ENCODE peak calls at places on chromosomes 2 and 18, in nine cellular contexts. One of them, this sample, is unnamed.

GRCh38 chr2:198322275-198322674 is 517.9 kb downstream of the PLCL1 start:
- DNase-seq in sigmoid colon: no peak
- DNase-seq in upper lobe of right lung: no peak
- DNase-seq in dorsolateral prefrontal cortex: no peak
- DNase-seq in tibial nerve: no peak
- DNase-seq in fibroblast of lung: no peak
- DNase-seq in GM12865: no peak
- DNase-seq in fibroblast of pulmonary artery: no peak
- DNase-seq in omental fat pad: no peak
- DNase-seq in this sample: no peak

GRCh38 chr2:31302940-31303563 is 69.1 kb downstream of the EHD3 start:
- DNase-seq in sigmoid colon: no peak
- DNase-seq in upper lobe of right lung: no peak
- DNase-seq in dorsolateral prefrontal cortex: no peak
- DNase-seq in tibial nerve: no peak
- DNase-seq in fibroblast of lung: no peak
- DNase-seq in GM12865: no peak
- DNase-seq in fibroblast of pulmonary artery: no peak
- DNase-seq in omental fat pad: no peak
- DNase-seq in this sample: peak; percentile 57

GRCh38 chr2:142472382-142472781 is 341.6 kb upstream of the LRP1B start:
- DNase-seq in sigmoid colon: no peak
- DNase-seq in upper lobe of right lung: no peak
- DNase-seq in dorsolateral prefrontal cortex: no peak
- DNase-seq in tibial nerve: no peak
- DNase-seq in fibroblast of lung: no peak
- DNase-seq in GM12865: no peak
- DNase-seq in fibroblast of pulmonary artery: no peak
- DNase-seq in omental fat pad: no peak
- DNase-seq in this sample: no peak

GRCh38 chr2:240426797-240427721 is 8.4 kb upstream of the GPC1 start:
- DNase-seq in sigmoid colon: peak; percentile 45
- DNase-seq in upper lobe of right lung: peak; percentile 54
- DNase-seq in dorsolateral prefrontal cortex: no peak
- DNase-seq in tibial nerve: no peak
- DNase-seq in fibroblast of lung: peak; percentile 57
- DNase-seq in GM12865: no peak
- DNase-seq in fibroblast of pulmonary artery: peak; percentile 71
- DNase-seq in omental fat pad: peak; percentile 15
- DNase-seq in this sample: no peak

GRCh38 chr2:15507061-15507460 is 54.1 kb downstream of the NBAS start:
- DNase-seq in sigmoid colon: no peak
- DNase-seq in upper lobe of right lung: no peak
- DNase-seq in dorsolateral prefrontal cortex: no peak
- DNase-seq in tibial nerve: no peak
- DNase-seq in fibroblast of lung: no peak
- DNase-seq in GM12865: no peak
- DNase-seq in fibroblast of pulmonary artery: no peak
- DNase-seq in omental fat pad: no peak
- DNase-seq in this sample: no peak

GRCh38 chr18:12409466-12409865 is 1.7 kb downstream of the PRELID3A start:
- DNase-seq in sigmoid colon: no peak
- DNase-seq in upper lobe of right lung: no peak
- DNase-seq in dorsolateral prefrontal cortex: no peak
- DNase-seq in tibial nerve: no peak
- DNase-seq in fibroblast of lung: peak; percentile 66
- DNase-seq in GM12865: no peak
- DNase-seq in fibroblast of pulmonary artery: no peak
- DNase-seq in omental fat pad: no peak
- DNase-seq in this sample: no peak

GRCh38 chr2:20674974-20675679 is 8.2 kb downstream of the GDF7 start:
- DNase-seq in sigmoid colon: no peak
- DNase-seq in upper lobe of right lung: no peak
- DNase-seq in dorsolateral prefrontal cortex: no peak
- DNase-seq in tibial nerve: no peak
- DNase-seq in fibroblast of lung: peak; percentile 77
- DNase-seq in GM12865: no peak
- DNase-seq in fibroblast of pulmonary artery: peak; percentile 88
- DNase-seq in omental fat pad: no peak
- DNase-seq in this sample: no peak

GRCh38 chr2:7210712-7211111 is 293.5 kb downstream of the RNF144A start:
- DNase-seq in sigmoid colon: no peak
- DNase-seq in upper lobe of right lung: no peak
- DNase-seq in dorsolateral prefrontal cortex: no peak
- DNase-seq in tibial nerve: no peak
- DNase-seq in fibroblast of lung: peak; percentile 51
- DNase-seq in GM12865: no peak
- DNase-seq in fibroblast of pulmonary artery: no peak
- DNase-seq in omental fat pad: no peak
- DNase-seq in this sample: no peak

GRCh38 chr2:108625828-108626195 is 91.5 kb downstream of the LIMS1 start:
- DNase-seq in sigmoid colon: no peak
- DNase-seq in upper lobe of right lung: no peak
- DNase-seq in dorsolateral prefrontal cortex: no peak
- DNase-seq in tibial nerve: no peak
- DNase-seq in fibroblast of lung: no peak
- DNase-seq in GM12865: no peak
- DNase-seq in fibroblast of pulmonary artery: no peak
- DNase-seq in omental fat pad: no peak
- DNase-seq in this sample: no peak

GRCh38 chr2:46053502-46054094 is 243.6 kb upstream of the EPAS1 start:
- DNase-seq in sigmoid colon: no peak
- DNase-seq in upper lobe of right lung: no peak
- DNase-seq in dorsolateral prefrontal cortex: no peak
- DNase-seq in tibial nerve: no peak
- DNase-seq in fibroblast of lung: peak; percentile 44
- DNase-seq in GM12865: no peak
- DNase-seq in fibroblast of pulmonary artery: no peak
- DNase-seq in omental fat pad: no peak
- DNase-seq in this sample: no peak

GRCh38 chr2:99974275-99974674 is 168.1 kb downstream of the AFF3 start:
- DNase-seq in sigmoid colon: no peak
- DNase-seq in upper lobe of right lung: no peak
- DNase-seq in dorsolateral prefrontal cortex: no peak
- DNase-seq in tibial nerve: no peak
- DNase-seq in fibroblast of lung: peak; percentile 80
- DNase-seq in GM12865: peak; percentile 12
- DNase-seq in fibroblast of pulmonary artery: no peak
- DNase-seq in omental fat pad: no peak
- DNase-seq in this sample: no peak

GRCh38 chr2:54122939-54123338 is 7.5 kb downstream of the ACYP2 start:
- DNase-seq in sigmoid colon: no peak
- DNase-seq in upper lobe of right lung: no peak
- DNase-seq in dorsolateral prefrontal cortex: no peak
- DNase-seq in tibial nerve: no peak
- DNase-seq in fibroblast of lung: peak; percentile 92
- DNase-seq in GM12865: no peak
- DNase-seq in fibroblast of pulmonary artery: peak; percentile 51
- DNase-seq in omental fat pad: no peak
- DNase-seq in this sample: no peak

GRCh38 chr2:233571462-233571861 is 4.9 kb upstream of the USP40 start:
- DNase-seq in sigmoid colon: no peak
- DNase-seq in upper lobe of right lung: no peak
- DNase-seq in dorsolateral prefrontal cortex: no peak
- DNase-seq in tibial nerve: no peak
- DNase-seq in fibroblast of lung: no peak
- DNase-seq in GM12865: no peak
- DNase-seq in fibroblast of pulmonary artery: no peak
- DNase-seq in omental fat pad: no peak
- DNase-seq in this sample: no peak

DNA sequence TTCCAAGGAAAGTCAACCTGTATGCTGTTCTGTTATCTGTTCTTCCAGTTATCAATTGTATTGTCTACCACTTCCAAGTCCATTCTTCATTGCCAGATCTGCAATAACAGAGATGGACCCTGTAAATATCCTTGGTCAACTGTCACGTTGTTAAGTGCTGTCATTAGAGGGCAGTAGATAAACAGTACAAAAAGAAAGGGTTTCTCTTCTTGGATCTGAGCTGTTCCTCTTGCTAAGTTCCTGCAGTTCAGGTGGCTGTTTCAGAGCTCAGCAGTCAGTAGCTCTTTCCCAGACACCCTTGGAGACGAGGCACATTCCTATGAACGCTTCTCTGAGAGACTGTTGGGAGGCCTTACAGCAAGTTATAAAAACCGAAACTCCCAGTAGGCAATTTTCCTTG is 957.1 kb upstream of the CHAC2 start:
- DNase-seq in sigmoid colon: no peak
- DNase-seq in upper lobe of right lung: no peak
- DNase-seq in dorsolateral prefrontal cortex: no peak
- DNase-seq in tibial nerve: no peak
- DNase-seq in fibroblast of lung: peak; percentile 37
- DNase-seq in GM12865: peak; percentile 5
- DNase-seq in fibroblast of pulmonary artery: peak; percentile 53
- DNase-seq in omental fat pad: no peak
- DNase-seq in this sample: no peak
- TF ChIP-seq CTCF in sigmoid colon: no peak
- TF ChIP-seq CTCF in upper lobe of right lung: peak; percentile 29
- TF ChIP-seq CTCF in dorsolateral prefrontal cortex: peak; percentile 53
- TF ChIP-seq CTCF in tibial nerve: no peak
- TF ChIP-seq CTCF in fibroblast of lung: peak; percentile 19
- TF ChIP-seq CTCF in GM12865: peak; percentile 7
- TF ChIP-seq CTCF in fibroblast of pulmonary artery: peak; percentile 41
- TF ChIP-seq CTCF in omental fat pad: no peak
- TF ChIP-seq CTCF in this sample: peak; percentile 38

GRCh38 chr2:241736111-241736510 is 1.7 kb downstream of the D2HGDH start:
- DNase-seq in sigmoid colon: no peak
- DNase-seq in upper lobe of right lung: no peak
- DNase-seq in dorsolateral prefrontal cortex: no peak
- DNase-seq in tibial nerve: no peak
- DNase-seq in fibroblast of lung: no peak
- DNase-seq in GM12865: no peak
- DNase-seq in fibroblast of pulmonary artery: no peak
- DNase-seq in omental fat pad: no peak
- DNase-seq in this sample: no peak

GRCh38 chr2:241734467-241735208 is at the start of gene D2HGDH:
- DNase-seq in sigmoid colon: peak; percentile 97
- DNase-seq in upper lobe of right lung: peak; percentile 97
- DNase-seq in dorsolateral prefrontal cortex: peak; percentile 93
- DNase-seq in tibial nerve: peak; percentile 90
- DNase-seq in fibroblast of lung: peak; percentile 66
- DNase-seq in GM12865: peak; percentile 92
- DNase-seq in fibroblast of pulmonary artery: peak; percentile 82
- DNase-seq in omental fat pad: peak; percentile 94
- DNase-seq in this sample: peak; percentile 97

GRCh38 chr2:241734208-241734466 is 293 bp upstream of the D2HGDH start:
- DNase-seq in sigmoid colon: no peak
- DNase-seq in upper lobe of right lung: no peak
- DNase-seq in dorsolateral prefrontal cortex: no peak
- DNase-seq in tibial nerve: no peak
- DNase-seq in fibroblast of lung: no peak
- DNase-seq in GM12865: peak; percentile 18
- DNase-seq in fibroblast of pulmonary artery: no peak
- DNase-seq in omental fat pad: no peak
- DNase-seq in this sample: no peak

GRCh38 chr2:241730679-241731293 is 3.6 kb upstream of the D2HGDH start:
- DNase-seq in sigmoid colon: no peak
- DNase-seq in upper lobe of right lung: no peak
- DNase-seq in dorsolateral prefrontal cortex: no peak
- DNase-seq in tibial nerve: no peak
- DNase-seq in fibroblast of lung: no peak
- DNase-seq in GM12865: no peak
- DNase-seq in fibroblast of pulmonary artery: no peak
- DNase-seq in omental fat pad: no peak
- DNase-seq in this sample: no peak

DNA sequence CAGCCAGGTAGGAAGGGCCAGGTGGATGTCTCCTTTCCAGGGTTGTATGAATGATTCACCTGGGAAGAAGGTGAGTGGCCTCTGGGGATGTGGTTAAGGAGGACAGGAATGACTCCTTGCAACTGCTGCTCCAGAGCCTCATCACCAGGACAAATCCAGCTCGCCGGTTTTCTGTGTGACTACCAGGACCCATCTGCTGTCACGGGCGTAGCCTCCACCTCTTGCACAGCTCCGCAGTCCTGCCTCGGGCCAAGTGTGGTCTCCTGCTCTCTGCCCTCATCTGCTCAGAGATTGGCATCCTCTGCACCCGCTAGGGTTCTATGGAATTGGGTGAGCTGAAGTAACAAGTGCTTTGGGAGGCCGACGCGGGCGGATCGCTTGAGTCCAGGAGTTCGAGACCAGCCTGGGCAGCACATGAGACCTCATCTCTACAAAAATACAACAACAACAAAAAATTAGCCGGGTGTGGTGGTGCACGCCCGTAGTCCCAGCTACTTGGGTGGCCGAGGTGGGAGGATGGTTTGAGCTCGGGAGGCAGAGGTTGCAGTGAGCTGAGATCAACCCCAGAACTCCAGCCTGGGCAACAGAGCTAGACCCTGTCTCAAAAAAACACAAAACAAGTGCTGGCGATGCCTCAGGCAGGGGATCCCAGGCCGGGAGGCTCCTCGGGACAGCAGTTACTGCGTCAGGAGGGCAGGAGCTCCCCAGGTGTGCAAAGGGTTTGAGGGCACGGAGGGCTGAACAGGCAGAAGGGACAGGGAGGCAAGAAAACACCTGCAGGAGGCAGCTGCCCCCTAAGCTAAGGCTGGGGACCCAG is 831 bp upstream of the D2HGDH start:
- DNase-seq in sigmoid colon: no peak
- DNase-seq in upper lobe of right lung: no peak
- DNase-seq in dorsolateral prefrontal cortex: no peak
- DNase-seq in tibial nerve: no peak
- DNase-seq in fibroblast of lung: no peak
- DNase-seq in GM12865: no peak
- DNase-seq in fibroblast of pulmonary artery: no peak
- DNase-seq in omental fat pad: no peak
- DNase-seq in this sample: no peak
- TF ChIP-seq CTCF in sigmoid colon: no peak
- TF ChIP-seq CTCF in upper lobe of right lung: no peak
- TF ChIP-seq CTCF in dorsolateral prefrontal cortex: no peak
- TF ChIP-seq CTCF in tibial nerve: no peak
- TF ChIP-seq CTCF in fibroblast of lung: no peak
- TF ChIP-seq CTCF in GM12865: no peak
- TF ChIP-seq CTCF in fibroblast of pulmonary artery: no peak
- TF ChIP-seq CTCF in omental fat pad: no peak
- TF ChIP-seq CTCF in this sample: no peak

GRCh38 chr2:25960396-25960795 is 21.9 kb downstream of the KIF3C start:
- DNase-seq in sigmoid colon: no peak
- DNase-seq in upper lobe of right lung: no peak
- DNase-seq in dorsolateral prefrontal cortex: no peak
- DNase-seq in tibial nerve: no peak
- DNase-seq in fibroblast of lung: no peak
- DNase-seq in GM12865: no peak
- DNase-seq in fibroblast of pulmonary artery: no peak
- DNase-seq in omental fat pad: no peak
- DNase-seq in this sample: no peak
- TF ChIP-seq CTCF in sigmoid colon: no peak
- TF ChIP-seq CTCF in upper lobe of right lung: no peak
- TF ChIP-seq CTCF in dorsolateral prefrontal cortex: no peak
- TF ChIP-seq CTCF in tibial nerve: no peak
- TF ChIP-seq CTCF in fibroblast of lung: no peak
- TF ChIP-seq CTCF in GM12865: no peak
- TF ChIP-seq CTCF in fibroblast of pulmonary artery: no peak
- TF ChIP-seq CTCF in omental fat pad: no peak
- TF ChIP-seq CTCF in this sample: no peak

DNA sequence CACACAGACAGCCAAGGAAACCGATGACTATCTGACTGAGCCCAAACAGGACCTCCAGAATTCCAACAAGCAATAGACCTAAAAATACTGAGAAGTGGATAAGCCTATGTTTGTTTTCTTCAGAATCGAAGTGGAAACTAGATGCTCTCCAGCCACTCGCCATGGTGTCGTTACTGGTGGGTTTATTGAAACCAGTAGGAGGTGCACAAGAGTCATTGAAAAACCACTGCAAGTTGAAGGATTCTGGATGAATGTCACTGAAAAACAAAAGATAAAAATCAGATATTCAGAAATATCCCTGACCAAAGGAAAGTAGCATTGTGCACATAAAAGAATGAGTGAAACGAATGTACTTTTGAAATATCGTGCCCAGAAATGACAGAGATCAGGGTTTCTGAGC is 15.3 kb downstream of the TM4SF20 start:
- DNase-seq in sigmoid colon: no peak
- DNase-seq in upper lobe of right lung: no peak
- DNase-seq in dorsolateral prefrontal cortex: no peak
- DNase-seq in tibial nerve: no peak
- DNase-seq in fibroblast of lung: no peak
- DNase-seq in GM12865: peak; percentile 17
- DNase-seq in fibroblast of pulmonary artery: no peak
- DNase-seq in omental fat pad: no peak
- DNase-seq in this sample: no peak
- TF ChIP-seq CTCF in sigmoid colon: no peak
- TF ChIP-seq CTCF in upper lobe of right lung: no peak
- TF ChIP-seq CTCF in dorsolateral prefrontal cortex: peak; percentile 60
- TF ChIP-seq CTCF in tibial nerve: no peak
- TF ChIP-seq CTCF in fibroblast of lung: no peak
- TF ChIP-seq CTCF in GM12865: peak; percentile 21
- TF ChIP-seq CTCF in fibroblast of pulmonary artery: peak; percentile 18
- TF ChIP-seq CTCF in omental fat pad: no peak
- TF ChIP-seq CTCF in this sample: no peak

This sample was measured in osteocyte.